ENCODE peak calls at places on chromosomes 4 and X, in six cellular contexts. I is keratinocyte, B is heart right ventricle, F is psoas muscle, C is suprapubic skin, M is neural progenitor cell. E is an unnamed sample.
A peak's percentile ranks its signal among the peaks of the same experiment; 100 is the strongest.

GRCh38 chr4:150579591-150580234 is 2.2 kb upstream of the MAB21L2 start:
- DNase-seq in I (no peak), B (no peak), F (peak; percentile 18), C (no peak), M (peak; percentile 75), E (no peak)

GRCh38 chr4:180060159-180060889 is 2182.9 kb upstream of the TENM3 start:
- DNase-seq in I (no peak), B (no peak), F (no peak), C (no peak), M (peak; percentile 39), E (no peak)

GRCh38 chr4:183201331-183201730 is 102.3 kb downstream of the WWC2 start:
- DNase-seq in I (no peak), B (no peak), F (no peak), C (no peak), M (no peak), E (no peak)

GRCh38 chr4:7824218-7824617 is 115.4 kb downstream of the AFAP1 start:
- DNase-seq in I (no peak), B (no peak), F (no peak), C (no peak), M (no peak), E (no peak)

GRCh38 chr4:85489273-85489672 is 14.3 kb downstream of the ARHGAP24 start:
- DNase-seq in I (no peak), B (no peak), F (no peak), C (no peak), M (peak; percentile 16), E (no peak)

GRCh38 chrX:50609796-50610195 is 139.2 kb upstream of the DGKK start:
- DNase-seq in I (no peak), B (no peak), F (no peak), C (no peak), M (no peak), E (no peak)

GRCh38 chr4:150302553-150302952 is 224.3 kb downstream of the DCLK2 start:
- DNase-seq in I (peak; percentile 28), B (no peak), F (no peak), C (no peak), M (no peak), E (no peak)

GRCh38 chr4:4969298-4969697 is 50.0 kb downstream of the CYTL1 start:
- DNase-seq in I (no peak), B (no peak), F (peak; percentile 78), C (peak; percentile 95), M (no peak), E (no peak)

GRCh38 chr4:55028196-55028595 is 97.2 kb downstream of the KDR start:
- DNase-seq in I (no peak), B (no peak), F (no peak), C (no peak), M (no peak), E (no peak)

GRCh38 chrX:148609766-148610698 is 109.6 kb downstream of the AFF2 start:
- DNase-seq in I (no peak), B (no peak), F (no peak), C (no peak), M (peak; percentile 62), E (no peak)

GRCh38 chr4:3013839-3014350 is 50.5 kb downstream of the GRK4 start:
- DNase-seq in I (no peak), B (no peak), F (no peak), C (no peak), M (no peak), E (no peak)

GRCh38 chr4:15234585-15235126 is 193.2 kb upstream of the C1QTNF7 start:
- DNase-seq in I (peak; percentile 55), B (peak; percentile 30), F (no peak), C (no peak), M (no peak), E (no peak)

GRCh38 chrX:135112096-135112729 is 8.1 kb downstream of the ETDB start:
- DNase-seq in I (no peak), B (no peak), F (no peak), C (no peak), M (peak; percentile 31), E (peak; percentile 38)

DNA sequence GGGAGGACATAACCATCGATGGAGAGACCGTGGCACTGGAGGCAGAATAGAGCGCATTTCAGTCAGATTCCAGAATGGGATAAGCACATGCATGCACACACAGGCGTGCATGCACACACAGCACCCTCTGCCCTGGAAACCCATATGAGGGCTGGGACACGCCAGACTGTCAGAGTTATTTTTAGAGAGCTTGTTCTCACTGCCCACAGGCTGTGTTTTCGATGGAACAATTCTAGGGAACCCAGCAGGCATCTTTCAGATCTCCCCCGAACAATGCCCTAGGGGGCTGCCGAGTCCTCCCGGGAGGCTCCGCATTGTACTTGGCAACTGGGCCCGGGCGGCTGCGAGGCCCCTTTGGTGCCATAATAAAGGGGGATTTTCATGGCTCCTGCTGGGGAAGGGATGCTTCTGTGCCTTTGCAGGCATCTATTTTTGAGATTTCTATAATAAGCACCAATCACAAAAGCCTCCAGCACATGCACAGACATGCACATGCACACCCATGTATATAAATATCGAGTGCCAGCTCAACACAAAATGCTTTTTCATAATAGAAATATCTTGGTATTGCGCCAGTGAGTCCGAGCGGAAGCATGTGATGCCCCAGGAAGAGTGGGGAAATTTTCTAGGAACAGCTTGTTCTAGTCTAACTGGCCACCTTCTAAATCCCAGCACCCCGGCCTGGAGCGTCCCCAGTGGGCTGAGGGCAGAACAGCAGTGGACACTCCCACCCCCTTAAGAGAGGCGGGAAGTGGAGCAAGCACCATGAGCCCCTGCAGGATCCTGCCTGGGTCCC is 88.6 kb downstream of the PHKA2 start:
- DNase-seq in I (peak; percentile 61), B (peak; percentile 29), F (peak; percentile 54), C (no peak), M (no peak), E (no peak)
- H3K4me3 ChIP-seq in I (no peak overlapping the region), B (no peak overlapping the region), F (peak overlapping the region; percentile 18), C (no peak overlapping the region), M (no peak overlapping the region), E (no peak overlapping the region)

GRCh38 chr4:422587-422986 is 76.4 kb downstream of the ZNF721 start:
- DNase-seq in I (no peak), B (no peak), F (no peak), C (no peak), M (no peak), E (no peak)
- H3K9me3 ChIP-seq in I (peaks cover 23% of the 10 kb centered on the region), B (peaks cover 100% of the 10 kb centered on the region), F (peaks cover 100% of the 10 kb centered on the region), C (peaks cover 78% of the 10 kb centered on the region), M (peaks cover 54% of the 10 kb centered on the region), E (peaks cover 13% of the 10 kb centered on the region)

GRCh38 chrX:129653181-129653984 is 1.4 kb downstream of the APLN start:
- DNase-seq in I (no peak), B (no peak), F (no peak), C (no peak), M (no peak), E (no peak)
- H3K4me3 ChIP-seq in I (no peak overlapping the region), B (no peak overlapping the region), F (peak overlapping the region; percentile 63), C (peak overlapping the region; percentile 54), M (peak overlapping the region; percentile 55), E (no peak overlapping the region)

GRCh38 chr4:205097-205756 is 80.9 kb downstream of the ZNF718 start:
- DNase-seq in I (no peak), B (no peak), F (no peak), C (no peak), M (no peak), E (no peak)
- H3K9me3 ChIP-seq in I (peaks cover 10% of the 10 kb centered on the region), B (peaks cover 43% of the 10 kb centered on the region), F (peaks cover 31% of the 10 kb centered on the region), C (peaks cover 14% of the 10 kb centered on the region), M (peaks cover 12% of the 10 kb centered on the region), E (peaks cover 11% of the 10 kb centered on the region)

GRCh38 chr4:137523329-137523728 is 9.0 kb downstream of the PCDH18 start:
- DNase-seq in I (no peak), B (no peak), F (no peak), C (no peak), M (no peak), E (no peak)

GRCh38 chr4:137521053-137521452 is 11.2 kb downstream of the PCDH18 start:
- DNase-seq in I (no peak), B (no peak), F (no peak), C (no peak), M (no peak), E (no peak)

GRCh38 chr4:137529432-137529831 is 2.9 kb downstream of the PCDH18 start:
- DNase-seq in I (no peak), B (no peak), F (no peak), C (no peak), M (peak; percentile 11), E (no peak)

GRCh38 chr4:137526681-137527080 is 5.6 kb downstream of the PCDH18 start:
- DNase-seq in I (no peak), B (no peak), F (no peak), C (no peak), M (no peak), E (no peak)

GRCh38 chr4:137524642-137525384 is 7.5 kb downstream of the PCDH18 start:
- DNase-seq in I (no peak), B (no peak), F (no peak), C (no peak), M (no peak), E (no peak)
- H3K4me3 ChIP-seq in I (no peak overlapping the region), B (no peak overlapping the region), F (no peak overlapping the region), C (no peak overlapping the region), M (peak overlapping the region; percentile 98), E (no peak overlapping the region)

GRCh38 chr4:20122198-20122988 is 129.3 kb upstream of the SLIT2 start:
- DNase-seq in I (no peak), B (no peak), F (no peak), C (no peak), M (no peak), E (no peak)
- H3K9me3 ChIP-seq in I (no peaks in the 10 kb centered on the region), B (no peaks in the 10 kb centered on the region), F (no peaks in the 10 kb centered on the region), C (no peaks in the 10 kb centered on the region), M (no peaks in the 10 kb centered on the region), E (no peaks in the 10 kb centered on the region)

GRCh38 chr4:88660446-88661294 is 37.0 kb downstream of the NAP1L5 start:
- DNase-seq in I (no peak), B (no peak), F (no peak), C (no peak), M (no peak), E (no peak)

GRCh38 chr4:88659890-88660208 is 37.8 kb downstream of the NAP1L5 start:
- DNase-seq in I (no peak), B (no peak), F (no peak), C (no peak), M (no peak), E (no peak)

GRCh38 chr4:88659061-88659889 is 38.4 kb downstream of the NAP1L5 start:
- DNase-seq in I (peak; percentile 41), B (peak; percentile 46), F (no peak), C (no peak), M (peak; percentile 71), E (peak; percentile 47)

DNA sequence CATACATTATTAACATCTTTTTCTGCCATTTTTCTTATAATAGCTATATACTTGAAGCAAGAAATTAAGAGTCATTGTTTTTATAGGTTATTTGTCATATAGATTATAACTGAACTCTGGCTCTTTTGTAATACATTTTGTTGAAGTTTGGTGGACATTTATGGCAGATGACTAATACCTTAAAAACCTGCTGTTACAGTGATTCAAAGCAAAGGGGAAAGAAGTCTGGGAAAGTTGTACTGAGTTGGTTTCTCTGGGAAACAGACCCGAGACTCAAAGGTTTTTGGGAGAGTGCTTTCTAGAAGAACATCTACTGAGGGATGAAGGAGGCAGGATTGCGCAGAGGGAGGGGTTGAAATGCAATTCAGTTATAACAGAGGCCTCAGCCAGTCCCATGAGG is 35.9 kb downstream of the NAP1L5 start:
- DNase-seq in I (no peak), B (no peak), F (no peak), C (no peak), M (no peak), E (no peak)
- H3K4me3 ChIP-seq in I (no peak overlapping the region), B (no peak overlapping the region), F (no peak overlapping the region), C (no peak overlapping the region), M (no peak overlapping the region), E (no peak overlapping the region)

E was measured in CD4-positive, alpha-beta memory T cell.